ENCODE peak calls at places on chromosomes 4 and X, in five cellular contexts. O is WTC11, G is GM12864, S is ovary, V is fibroblast of mammary gland. H is an unnamed sample.

GRCh38 chr4:186881521-186882220 is 158.0 kb upstream of the FAT1 start:
- DNase-seq in G (no peak), S (no peak), O (no peak), V (peak; percentile 67), H (no peak)

GRCh38 chr4:174244441-174244840 is 39.0 kb downstream of the FBXO8 start:
- DNase-seq in O (no peak), G (no peak), V (no peak), S (no peak), H (no peak)

GRCh38 chr4:34731045-34731444 is 1513.3 kb downstream of the ARAP2 start:
- DNase-seq in S (no peak), O (no peak), G (no peak), V (peak; percentile 52), H (no peak)

GRCh38 chrX:134683351-134683750 is 25.1 kb upstream of the PLAC1 start:
- DNase-seq in O (no peak), G (no peak), S (no peak), V (no peak), H (no peak)

GRCh38 chr4:14294611-14295010 is 667.1 kb upstream of the BOD1L1 start:
- DNase-seq in G (no peak), S (no peak), O (no peak), V (peak; percentile 22), H (no peak)

GRCh38 chr4:11748169-11748872 is 319.6 kb upstream of the HS3ST1 start:
- DNase-seq in V (peak; percentile 81), S (no peak), O (no peak), G (no peak), H (no peak)

GRCh38 chrX:42944381-42944998 is 166.5 kb upstream of the PPP1R2C start:
- DNase-seq in V (no peak), O (no peak), G (no peak), S (no peak), H (no peak)

GRCh38 chrX:9562851-9563250 is 98.0 kb downstream of the TBL1X start:
- DNase-seq in G (no peak), S (peak; percentile 46), V (peak; percentile 73), O (no peak), H (no peak)

GRCh38 chrX:102067966-102068723 is 57.3 kb upstream of the TCEAL2 start:
- DNase-seq in O (no peak), V (peak; percentile 29), S (no peak), G (no peak), H (no peak)

GRCh38 chrX:44432641-44433040 is 89.2 kb upstream of the EFHC2 start:
- DNase-seq in G (peak; percentile 18), V (peak; percentile 11), O (no peak), S (no peak), H (no peak)

GRCh38 chrX:9369802-9370291 is 95.0 kb upstream of the TBL1X start:
- DNase-seq in G (no peak), V (no peak), S (no peak), O (no peak), H (no peak)

GRCh38 chrX:86263526-86263925 is 115.3 kb downstream of the DACH2 start:
- DNase-seq in V (no peak), S (no peak), O (peak; percentile 11), G (no peak), H (no peak)

GRCh38 chr4:164442167-164442566 is 311.8 kb upstream of the SMIM31 start:
- DNase-seq in S (no peak), G (no peak), O (no peak), V (peak; percentile 1), H (no peak)

GRCh38 chrX:152573866-152574265 is 63.8 kb upstream of the GABRQ start:
- DNase-seq in O (no peak), G (no peak), S (no peak), V (no peak), H (no peak)

GRCh38 chrX:53211391-53211978 is 13.5 kb downstream of the KDM5C start:
- DNase-seq in G (no peak), V (peak; percentile 58), O (no peak), S (no peak), H (no peak)

GRCh38 chr4:4787421-4787820 is 72.0 kb upstream of the MSX1 start:
- DNase-seq in V (no peak), G (peak; percentile 24), S (no peak), O (no peak), H (no peak)

GRCh38 chrX:150848914-150849365 is 49.5 kb downstream of the CD99L2 start:
- DNase-seq in G (no peak), V (no peak), S (no peak), O (no peak), H (no peak)

GRCh38 chrX:129934461-129934860 is 28.5 kb downstream of the UTP14A start:
- DNase-seq in S (no peak), G (no peak), V (no peak), O (no peak), H (no peak)

GRCh38 chr4:37631551-37631950 is 54.6 kb downstream of the RELL1 start:
- DNase-seq in V (peak; percentile 73), S (peak; percentile 94), O (no peak), G (no peak), H (no peak)

GRCh38 chrX:64975491-64975890 is 759 bp downstream of the ZC4H2 start:
- DNase-seq in G (no peak), V (peak; percentile 12), O (peak; percentile 38), S (peak; percentile 40), H (peak; percentile 3)

GRCh38 chr4:171612907-171613306 is 200.3 kb upstream of the GALNTL6 start:
- DNase-seq in O (no peak), S (no peak), V (no peak), G (no peak), H (no peak)

GRCh38 chr4:23835814-23836478 is 53.9 kb downstream of the PPARGC1A start:
- DNase-seq in O (no peak), G (no peak), S (no peak), V (no peak), H (no peak)

GRCh38 chr4:186878203-186878800 is 154.6 kb upstream of the FAT1 start:
- DNase-seq in O (no peak), S (no peak), G (no peak), V (no peak), H (no peak)

GRCh38 chr4:139540161-139540560 is 15.9 kb downstream of the SETD7 start:
- DNase-seq in O (no peak), V (peak; percentile 47), G (no peak), S (no peak), H (no peak)

GRCh38 chr4:96698891-96699290 is 859.0 kb downstream of the PDHA2 start:
- DNase-seq in V (no peak), G (no peak), S (no peak), O (no peak), H (no peak)

GRCh38 chrX:30635630-30636029 is 17.6 kb upstream of the GK start:
- DNase-seq in S (no peak), V (no peak), G (no peak), O (no peak), H (no peak)
- TF ChIP-seq CTCF in S (no peak), V (peak; percentile 44), G (no peak), O (no peak), H (no peak)

GRCh38 chrX:40154853-40155616 is 57.3 kb upstream of the BCOR start:
- DNase-seq in V (peak; percentile 52), S (peak; percentile 79), O (peak; percentile 50), G (no peak), H (peak; percentile 75)

GRCh38 chrX:40156472-40157227 is 58.9 kb upstream of the BCOR start:
- DNase-seq in S (peak; percentile 47), O (peak; percentile 49), V (no peak), G (no peak), H (no peak)

GRCh38 chrX:40157228-40158035 is 59.7 kb upstream of the BCOR start:
- DNase-seq in G (no peak), O (peak; percentile 32), V (no peak), S (peak; percentile 34), H (peak; percentile 29)

GRCh38 chrX:40155617-40156471 is 58.1 kb upstream of the BCOR start:
- DNase-seq in G (no peak), S (peak; percentile 63), O (no peak), V (no peak), H (peak; percentile 24)

DNA sequence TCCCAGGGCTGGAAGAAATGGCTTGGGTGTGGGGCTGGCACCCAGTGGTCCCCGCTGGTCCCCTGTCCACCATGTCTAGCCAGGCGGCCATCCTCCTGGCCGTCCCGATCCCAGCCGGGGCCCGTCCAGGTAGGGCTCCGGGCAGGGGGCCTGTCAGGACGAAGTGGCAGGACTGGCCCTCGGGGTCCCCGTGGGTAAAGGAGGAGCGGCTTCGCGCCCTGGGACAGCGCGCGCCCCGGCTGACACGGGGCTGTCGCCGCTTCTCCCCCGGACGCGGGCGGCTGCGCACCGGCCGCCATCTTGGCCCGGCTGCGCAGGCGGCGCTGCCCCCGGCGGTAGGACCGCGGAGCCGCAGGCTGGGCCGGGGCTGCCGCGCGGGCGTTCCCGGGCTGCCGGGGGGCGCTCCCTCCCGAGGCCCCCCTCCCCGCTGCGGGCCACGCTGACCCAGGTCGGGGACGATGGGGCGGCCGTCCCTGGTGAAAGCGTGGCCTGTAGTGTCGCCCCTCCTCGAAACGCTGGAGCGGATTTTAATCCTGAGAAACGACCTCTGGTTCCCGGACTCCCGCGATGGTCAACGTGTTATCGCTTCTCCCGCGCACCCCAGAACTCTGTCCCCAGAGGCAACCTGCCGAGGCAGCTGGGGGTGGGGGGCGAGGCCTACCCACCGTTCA is 60.4 kb upstream of the BCOR start:
- DNase-seq in V (no peak), G (no peak), S (peak; percentile 64), O (peak; percentile 54), H (peak; percentile 84)
- TF ChIP-seq CTCF in V (no peak), G (peak; percentile 33), S (peak; percentile 75), O (no peak), H (peak; percentile 16)

DNA sequence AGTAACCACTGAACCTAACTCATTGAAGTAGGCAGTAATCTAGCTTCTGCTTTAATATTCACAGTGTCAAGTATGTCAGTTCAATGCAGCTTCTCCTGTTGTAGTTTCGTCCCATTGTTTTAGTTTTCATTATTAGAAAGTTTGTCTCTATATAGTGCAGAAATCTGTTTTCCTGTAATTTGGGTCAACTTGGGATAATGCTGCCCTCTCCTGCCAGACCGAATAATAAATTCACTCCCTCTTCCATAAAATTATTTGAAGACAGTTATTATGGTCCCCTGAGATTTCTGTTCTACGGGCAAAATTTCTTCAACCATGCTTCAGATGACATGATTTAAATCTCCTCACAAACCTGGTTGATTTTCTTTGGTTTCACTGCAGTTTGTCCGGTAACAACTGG is 4.6 kb upstream of the LUZP4 start:
- DNase-seq in G (no peak), V (peak; percentile 1), O (no peak), S (no peak), H (no peak)
- TF ChIP-seq CTCF in G (no peak), V (no peak), O (no peak), S (no peak), H (no peak)

DNA sequence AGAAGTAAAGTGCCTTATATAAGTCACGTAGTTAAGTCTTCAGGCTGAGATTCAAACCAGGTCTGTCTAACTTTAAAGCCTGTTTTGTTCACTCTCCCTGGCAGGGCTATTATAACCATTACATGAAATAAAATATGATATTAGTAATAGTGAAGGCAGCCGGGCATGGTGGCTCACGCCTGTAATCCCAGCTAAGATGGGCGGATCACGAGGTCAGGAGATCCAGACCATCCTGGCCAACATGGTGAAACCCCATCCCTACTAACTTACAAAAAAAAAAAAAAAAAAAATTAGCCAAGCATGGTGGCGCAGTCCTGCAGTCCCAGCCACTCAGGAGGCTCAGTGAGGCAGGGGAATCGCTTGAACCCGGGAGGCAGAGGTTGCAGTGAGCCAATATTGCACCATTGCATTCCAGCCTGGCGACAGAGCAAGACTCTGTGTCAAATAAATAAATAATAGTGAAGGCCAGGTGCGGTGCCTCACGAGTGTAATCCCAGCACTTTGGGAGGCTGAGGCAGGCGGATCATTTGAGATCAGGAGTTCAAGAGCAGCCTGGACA is 22.1 kb upstream of the SOWAHD start:
- DNase-seq in V (no peak), G (no peak), O (no peak), S (no peak), H (no peak)
- TF ChIP-seq CTCF in V (no peak), G (no peak), O (no peak), S (no peak), H (no peak)

GRCh38 chrX:119042040-119042439 is 30.8 kb upstream of the CT47C1 start:
- DNase-seq in V (no peak), O (no peak), G (no peak), S (no peak), H (no peak)
- TF ChIP-seq CTCF in V (no peak), O (no peak), G (no peak), S (no peak), H (no peak)